ENCODE peak calls at places on chromosome 12, in ten cellular contexts. Q is fibroblast of mammary gland, A is choroid plexus epithelial cell, V is A549, W is aorta, Z is body of pancreas, R is cardiac fibroblast, E is brain microvascular endothelial cell, P is H7, J is GM12864. I is an unnamed sample.

GRCh38 chr12:123741937-123742572 is 20.0 kb upstream of the DNAH10 start:
- DNase-seq in Q (no peak), A (no peak), V (no peak), W (no peak), Z (no peak), R (no peak), E (no peak), P (no peak), J (no peak), I (no peak)

GRCh38 chr12:68792952-68793351 is 15.0 kb upstream of the MDM2 start:
- DNase-seq in Q (peak), A (peak), V (peak), W (no peak), Z (no peak), R (peak), E (peak), P (peak), J (no peak), I (peak)

GRCh38 chr12:70513441-70513840 is 123.8 kb downstream of the PTPRB start:
- DNase-seq in Q (no peak), A (no peak), V (no peak), W (no peak), Z (no peak), R (peak), E (no peak), P (no peak), J (no peak), I (no peak)

GRCh38 chr12:2335109-2335508 is 282.3 kb downstream of the CACNA1C start:
- DNase-seq in Q (no peak), A (no peak), V (no peak), W (no peak), Z (no peak), R (no peak), E (no peak), P (no peak), J (no peak), I (no peak)

GRCh38 chr12:43109626-43110345 is 442.2 kb downstream of the ADAMTS20 start:
- DNase-seq in Q (peak), A (no peak), V (no peak), W (no peak), Z (no peak), R (no peak), E (no peak), P (no peak), J (no peak), I (no peak)

GRCh38 chr12:69900720-69901131 is 75.7 kb downstream of the MYRFL start:
- DNase-seq in Q (peak), A (peak), V (peak), W (peak), Z (peak), R (peak), E (peak), P (peak), J (peak), I (peak)

GRCh38 chr12:47361389-47362031 is 281.8 kb upstream of the AMIGO2 start:
- DNase-seq in Q (no peak), A (no peak), V (peak), W (no peak), Z (no peak), R (no peak), E (no peak), P (peak), J (peak), I (peak)

GRCh38 chr12:4908694-4909396 is 860 bp upstream of the KCNA1 start:
- DNase-seq in Q (peak), A (no peak), V (no peak), W (no peak), Z (no peak), R (no peak), E (no peak), P (peak), J (no peak), I (no peak)

GRCh38 chr12:459430-460258 is at the start of gene B4GALNT3:
- DNase-seq in Q (peak), A (no peak), V (peak), W (peak), Z (peak), R (peak), E (no peak), P (peak), J (no peak), I (peak)
- H3K4me3 ChIP-seq in Q (no peak), A (peak), V (peak), W (peak), Z (peak), R (peak), E (peak), P (peak), J (peak), I (peak)

GRCh38 chr12:95413576-95413975 is 60.4 kb upstream of the METAP2 start:
- DNase-seq in Q (peak), A (peak), V (no peak), W (no peak), Z (no peak), R (no peak), E (no peak), P (no peak), J (no peak), I (no peak)

GRCh38 chr12:95417372-95417771 is 56.6 kb upstream of the METAP2 start:
- DNase-seq in Q (peak), A (no peak), V (no peak), W (no peak), Z (no peak), R (no peak), E (no peak), P (no peak), J (no peak), I (no peak)

GRCh38 chr12:95416111-95416636 is 57.8 kb upstream of the METAP2 start:
- DNase-seq in Q (no peak), A (no peak), V (no peak), W (no peak), Z (no peak), R (no peak), E (no peak), P (no peak), J (no peak), I (no peak)

GRCh38 chr12:95415451-95415850 is 58.5 kb upstream of the METAP2 start:
- DNase-seq in Q (no peak), A (no peak), V (no peak), W (no peak), Z (no peak), R (no peak), E (no peak), P (no peak), J (no peak), I (no peak)

DNA sequence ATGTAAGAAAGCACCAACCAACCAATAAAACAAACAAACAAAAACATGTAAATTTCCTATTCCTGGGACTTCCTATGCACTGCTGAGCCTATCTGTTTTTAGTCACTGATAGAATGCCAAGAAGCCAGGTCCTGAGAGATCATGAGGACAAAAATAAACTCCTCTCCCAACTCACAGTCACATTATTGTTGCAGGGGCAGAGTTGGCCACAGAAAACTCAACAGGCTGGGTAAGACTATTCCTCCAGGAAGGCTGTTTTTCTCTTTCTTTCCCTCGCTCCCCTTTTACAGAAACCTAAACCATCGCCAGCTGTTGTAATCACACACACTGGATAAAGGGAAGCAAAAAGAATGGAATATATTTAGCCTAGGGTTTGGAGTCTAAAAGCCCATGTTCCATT is 55.8 kb upstream of the METAP2 start:
- DNase-seq in Q (no peak), A (no peak), V (no peak), W (no peak), Z (no peak), R (no peak), E (no peak), P (no peak), J (no peak), I (no peak)
- H3K4me3 ChIP-seq in Q (no peak), A (no peak), V (no peak), W (no peak), Z (no peak), R (no peak), E (no peak), P (no peak), J (no peak), I (no peak)

DNA sequence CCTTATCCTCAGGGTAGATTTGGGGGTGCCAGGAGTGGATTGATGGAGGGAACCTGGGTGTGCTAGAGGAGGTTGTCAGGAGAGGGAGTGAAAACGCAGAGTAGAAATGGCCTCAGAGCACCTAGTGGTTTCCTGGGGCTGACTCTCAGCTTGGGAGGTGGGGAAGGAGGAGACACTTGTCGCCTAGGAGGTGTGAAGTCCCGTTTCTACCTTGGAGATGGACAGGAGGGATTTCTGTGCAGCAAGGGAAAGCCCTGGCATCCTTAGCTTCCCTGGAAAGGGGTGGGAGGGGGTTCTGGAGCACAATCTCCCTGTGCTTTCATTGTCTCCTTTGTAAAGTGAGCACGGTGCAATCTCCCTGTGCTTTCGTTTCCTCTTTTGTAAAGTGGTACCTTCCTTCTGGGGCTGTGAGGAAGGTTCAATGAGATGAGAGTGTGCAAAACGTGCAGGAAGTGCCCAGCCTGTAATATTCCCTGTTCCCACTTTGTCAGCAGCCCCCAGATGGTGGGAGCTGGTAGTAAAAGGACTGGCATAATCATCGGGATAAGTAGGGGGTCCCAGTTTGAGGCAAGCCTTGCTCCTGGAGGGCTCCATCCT is 1.6 kb downstream of the OAS3 start:
- DNase-seq in Q (no peak), A (no peak), V (no peak), W (no peak), Z (no peak), R (no peak), E (no peak), P (no peak), J (no peak), I (no peak)
- H3K4me3 ChIP-seq in Q (no peak), A (no peak), V (no peak), W (no peak), Z (no peak), R (no peak), E (no peak), P (no peak), J (peak), I (peak)

GRCh38 chr12:19244312-19244711 is 114.8 kb downstream of the PLEKHA5 start:
- DNase-seq in Q (peak), A (no peak), V (no peak), W (no peak), Z (no peak), R (peak), E (no peak), P (no peak), J (no peak), I (no peak)
- H3K4me3 ChIP-seq in Q (no peak), A (no peak), V (no peak), W (no peak), Z (no peak), R (no peak), E (no peak), P (no peak), J (no peak), I (no peak)

DNA sequence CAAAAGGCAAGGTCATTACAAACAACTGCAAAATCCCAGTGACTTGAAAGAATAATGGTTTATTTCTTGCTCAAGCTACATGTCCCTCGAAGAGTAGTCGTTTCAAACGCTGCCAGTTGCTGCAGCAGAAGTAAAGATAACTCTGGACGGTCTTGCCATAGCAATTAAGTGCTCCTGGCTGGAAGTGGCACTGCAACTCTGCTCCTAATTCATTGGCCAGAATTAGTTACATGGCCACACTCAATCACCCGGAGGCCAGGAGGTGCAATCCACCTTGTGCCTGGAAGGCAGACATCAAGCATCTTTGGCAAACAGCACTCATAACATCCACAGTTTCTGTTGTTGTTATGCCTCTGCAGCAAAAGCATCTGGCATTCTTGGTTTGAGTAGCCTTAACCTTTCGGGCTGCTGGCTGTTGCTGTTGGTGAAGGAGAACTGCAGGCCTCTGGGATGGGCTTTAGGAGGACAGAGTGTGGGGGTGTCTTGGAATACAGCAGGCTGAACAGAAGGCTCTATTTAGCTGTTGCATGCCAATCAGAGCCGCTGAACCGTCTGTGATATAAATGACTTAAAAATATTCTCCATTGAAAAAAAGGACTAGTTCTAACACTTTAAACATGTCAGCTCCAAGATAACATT is 123.6 kb upstream of the DYRK2 start:
- DNase-seq in Q (no peak), A (no peak), V (no peak), W (no peak), Z (no peak), R (no peak), E (no peak), P (no peak), J (no peak), I (no peak)
- H3K4me3 ChIP-seq in Q (no peak), A (no peak), V (no peak), W (no peak), Z (no peak), R (no peak), E (no peak), P (no peak), J (no peak), I (no peak)

DNA sequence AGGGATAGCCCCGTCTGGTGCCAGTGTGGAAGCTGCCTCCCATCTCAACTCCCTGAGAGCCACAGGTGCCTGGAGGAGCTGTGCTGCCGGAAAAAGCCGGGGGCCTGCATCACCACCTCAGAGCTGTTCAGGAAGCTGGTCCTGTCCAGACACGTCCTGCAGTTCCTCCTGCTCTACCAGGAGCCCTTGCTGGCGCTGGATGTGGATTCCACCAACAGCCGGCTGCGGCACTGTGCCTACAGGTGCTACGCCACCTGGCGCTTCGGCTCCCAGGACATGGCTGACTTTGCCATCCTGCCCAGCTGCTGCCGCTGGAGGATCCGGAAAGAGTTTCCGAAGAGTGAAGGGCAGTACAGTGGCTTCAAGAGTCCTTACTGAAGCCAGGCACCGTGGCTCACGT is 25.5 kb upstream of the P2RX4 start:
- DNase-seq in Q (no peak), A (no peak), V (no peak), W (no peak), Z (no peak), R (no peak), E (no peak), P (no peak), J (no peak), I (no peak)
- H3K4me3 ChIP-seq in Q (no peak), A (no peak), V (no peak), W (no peak), Z (no peak), R (no peak), E (no peak), P (no peak), J (no peak), I (no peak)

I was measured in MM.1S.